ENCODE peak calls at places on chromosomes 3 and 15, in eight cellular contexts. T is PC-3, Y is WERI-Rb-1, F is breast epithelium, R is ovary, D is neural progenitor cell, V is astrocyte, Q is esophagus squamous epithelium. U is an unnamed sample.

GRCh38 chr3:189275182-189275581 is 103.4 kb downstream of the TPRG1 start:
- DNase-seq in T (no peak), Y (no peak), F (no peak), R (no peak), D (no peak), V (no peak), Q (no peak), U (no peak)

GRCh38 chr15:68635142-68635541 is 56.3 kb downstream of the CORO2B start:
- DNase-seq in T (no peak), Y (no peak), F (no peak), R (peak), D (no peak), V (no peak), Q (no peak), U (no peak)

GRCh38 chr3:152076148-152076547 is 192.6 kb upstream of the MBNL1 start:
- DNase-seq in T (peak), Y (no peak), F (no peak), R (no peak), D (no peak), V (no peak), Q (no peak), U (no peak)

GRCh38 chr3:127056281-127056680 is 73.4 kb downstream of the PLXNA1 start:
- DNase-seq in T (no peak), Y (no peak), F (no peak), R (peak), D (no peak), V (no peak), Q (no peak), U (no peak)

GRCh38 chr15:71219101-71219500 is 103.8 kb downstream of the THSD4 start:
- DNase-seq in T (no peak), Y (no peak), F (no peak), R (no peak), D (no peak), V (no peak), Q (no peak), U (no peak)

GRCh38 chr15:25246641-25247417 is 192.0 kb downstream of the UBE3A start:
- DNase-seq in T (no peak), Y (peak), F (peak), R (peak), D (no peak), V (no peak), Q (no peak), U (no peak)

GRCh38 chr3:72944696-72945095 is 51.9 kb upstream of the PPP4R2 start:
- DNase-seq in T (no peak), Y (no peak), F (no peak), R (no peak), D (no peak), V (no peak), Q (no peak), U (no peak)

GRCh38 chr3:155029941-155030340 is 50.2 kb upstream of the MME start:
- DNase-seq in T (no peak), Y (no peak), F (no peak), R (no peak), D (no peak), V (no peak), Q (no peak), U (no peak)

GRCh38 chr3:123375014-123375940 is 73.6 kb downstream of the ADCY5 start:
- DNase-seq in T (no peak), Y (peak), F (no peak), R (peak), D (peak), V (no peak), Q (no peak), U (no peak)

GRCh38 chr15:37072181-37072580 is 28.2 kb downstream of the MEIS2 start:
- DNase-seq in T (no peak), Y (no peak), F (no peak), R (no peak), D (no peak), V (peak), Q (no peak), U (no peak)

GRCh38 chr3:176867681-176868663 is 329.3 kb downstream of the TBL1XR1 start:
- DNase-seq in T (peak), Y (no peak), F (peak), R (no peak), D (no peak), V (no peak), Q (no peak), U (no peak)

GRCh38 chr3:185264849-185265553 is 11.2 kb upstream of the EHHADH start:
- DNase-seq in T (no peak), Y (no peak), F (no peak), R (no peak), D (no peak), V (no peak), Q (no peak), U (no peak)

GRCh38 chr3:185270262-185270955 is 16.6 kb upstream of the EHHADH start:
- DNase-seq in T (peak), Y (peak), F (no peak), R (no peak), D (peak), V (no peak), Q (no peak), U (no peak)

GRCh38 chr3:185270956-185271332 is 17.1 kb upstream of the EHHADH start:
- DNase-seq in T (no peak), Y (no peak), F (no peak), R (no peak), D (no peak), V (no peak), Q (no peak), U (no peak)

GRCh38 chr3:185267193-185267592 is 13.3 kb upstream of the EHHADH start:
- DNase-seq in T (no peak), Y (no peak), F (no peak), R (no peak), D (no peak), V (no peak), Q (no peak), U (no peak)

GRCh38 chr3:185268194-185268809 is 14.5 kb upstream of the EHHADH start:
- DNase-seq in T (no peak), Y (no peak), F (no peak), R (no peak), D (no peak), V (no peak), Q (no peak), U (no peak)
- H3K27ac ChIP-seq in T (no peak), Y (no peak), F (no peak), R (no peak), D (no peak), V (no peak), Q (no peak), U (no peak)

GRCh38 chr15:100042558-100042957 is 299.2 kb downstream of the ADAMTS17 start:
- DNase-seq in T (peak), Y (no peak), F (no peak), R (no peak), D (no peak), V (peak), Q (no peak), U (no peak)
- H3K4me3 ChIP-seq in T (peak), Y (no peak), F (no peak), R (no peak), D (no peak), V (peak), Q (no peak), U (no peak)

GRCh38 chr3:197814372-197814771 is 23.3 kb downstream of the LRCH3 start:
- DNase-seq in T (no peak), Y (no peak), F (no peak), R (no peak), D (no peak), V (no peak), Q (no peak), U (no peak)

GRCh38 chr3:197807969-197808587 is 17.0 kb downstream of the LRCH3 start:
- DNase-seq in T (no peak), Y (no peak), F (no peak), R (no peak), D (no peak), V (peak), Q (no peak), U (no peak)

GRCh38 chr3:197811343-197811742 is 20.3 kb downstream of the LRCH3 start:
- DNase-seq in T (no peak), Y (no peak), F (peak), R (no peak), D (no peak), V (peak), Q (no peak), U (no peak)

GRCh38 chr3:197810901-197811300 is 19.8 kb downstream of the LRCH3 start:
- DNase-seq in T (no peak), Y (no peak), F (no peak), R (no peak), D (no peak), V (peak), Q (no peak), U (no peak)

GRCh38 chr3:197809356-197810020 is 18.4 kb downstream of the LRCH3 start:
- DNase-seq in T (no peak), Y (no peak), F (no peak), R (no peak), D (no peak), V (peak), Q (no peak), U (no peak)
- H3K27ac ChIP-seq in T (no peak), Y (no peak), F (peak), R (no peak), D (no peak), V (peak), Q (peak), U (no peak)

DNA sequence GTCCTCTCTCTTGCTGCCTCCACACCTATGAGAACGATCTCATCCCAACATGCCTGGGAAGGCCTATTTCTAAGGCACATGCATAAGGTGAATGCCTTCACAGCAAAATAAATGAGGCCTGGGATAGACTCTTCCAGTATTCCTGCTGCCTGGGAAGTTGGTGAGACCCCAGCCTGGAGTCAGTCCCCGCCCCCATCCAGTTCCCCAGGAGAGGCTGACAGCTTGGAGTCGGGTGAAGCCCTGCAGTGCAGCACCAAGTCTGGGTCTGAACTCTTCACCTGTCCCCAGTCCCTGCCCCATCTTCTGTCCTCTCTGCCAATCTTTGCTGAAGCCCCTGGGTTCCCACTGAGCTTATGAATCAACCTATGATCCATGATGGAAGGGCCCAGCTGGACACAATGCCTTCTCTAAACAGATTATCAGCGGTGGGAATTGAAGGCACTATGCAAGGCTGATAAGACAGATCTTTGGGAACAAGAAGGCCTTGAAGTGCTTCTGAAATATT is 10.3 kb upstream of the APBA2 start:
- DNase-seq in T (no peak), Y (no peak), F (no peak), R (no peak), D (peak), V (no peak), Q (no peak), U (no peak)
- H3K4me3 ChIP-seq in T (no peak), Y (no peak), F (no peak), R (no peak), D (peak), V (no peak), Q (no peak), U (no peak)

DNA sequence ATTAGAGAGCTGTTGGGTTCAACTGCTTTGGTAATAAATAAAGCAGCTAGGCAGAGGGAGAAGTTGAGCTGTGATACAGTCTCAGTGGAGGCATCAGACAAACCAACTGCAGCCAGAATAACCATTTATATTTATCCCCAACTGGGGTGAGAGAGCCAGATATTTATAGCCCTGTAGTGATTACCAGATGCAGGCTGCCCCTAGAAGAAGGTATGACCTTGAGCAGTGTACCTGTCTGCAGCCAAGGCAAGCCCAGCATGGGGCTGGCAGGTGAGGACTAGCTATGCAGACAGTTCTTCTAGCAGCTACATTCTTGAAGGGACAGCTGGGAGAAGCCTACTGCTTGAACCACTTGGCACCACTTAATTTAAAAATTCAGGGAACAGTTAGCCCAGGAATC is 144.4 kb upstream of the EPHA3 start:
- DNase-seq in T (no peak), Y (no peak), F (no peak), R (no peak), D (no peak), V (no peak), Q (no peak), U (no peak)
- H3K27ac ChIP-seq in T (no peak), Y (no peak), F (no peak), R (no peak), D (no peak), V (no peak), Q (no peak), U (no peak)